ENCODE peak calls at places on chromosome 14, in seven cellular contexts. F, S, O, W, T, R and Y are unnamed samples.

GRCh38 chr14:50978521-50978871 is 34.2 kb upstream of the PYGL start:
- DNase-seq in F (no peak), S (no peak), O (no peak), W (no peak), T (no peak), R (no peak), Y (no peak)

GRCh38 chr14:102221026-102221425 is 81.3 kb downstream of the WDR20 start:
- DNase-seq in F (no peak), S (no peak), O (no peak), W (no peak), T (no peak), R (no peak), Y (no peak)

GRCh38 chr14:20494935-20495766 is 10.2 kb upstream of the RNASE10 start:
- DNase-seq in F (no peak), S (no peak), O (no peak), W (no peak), T (no peak), R (no peak), Y (no peak)

GRCh38 chr14:51593397-51593796 is 58.3 kb upstream of the FRMD6 start:
- DNase-seq in F (no peak), S (no peak), O (no peak), W (no peak), T (no peak), R (no peak), Y (no peak)

GRCh38 chr14:54207991-54208520 is 188.8 kb upstream of the CDKN3 start:
- DNase-seq in F (no peak), S (no peak), O (no peak), W (no peak), T (no peak), R (no peak), Y (no peak)

GRCh38 chr14:32940066-32940651 is 1.5 kb downstream of the NPAS3 start:
- DNase-seq in F (no peak), S (no peak), O (peak; percentile 16), W (no peak), T (no peak), R (no peak), Y (no peak)

GRCh38 chr14:73887704-73888459 is 1.2 kb downstream of the ZNF410 start:
- DNase-seq in F (no peak), S (no peak), O (no peak), W (no peak), T (no peak), R (no peak), Y (no peak)

GRCh38 chr14:21852061-21852664 is 178.5 kb upstream of the OR4E1 start:
- DNase-seq in F (no peak), S (peak; percentile 5), O (peak; percentile 76), W (peak; percentile 19), T (peak; percentile 41), R (peak; percentile 50), Y (peak; percentile 50)

GRCh38 chr14:34003691-34004090 is 52.8 kb upstream of the EGLN3 start:
- DNase-seq in F (no peak), S (no peak), O (no peak), W (peak; percentile 38), T (no peak), R (no peak), Y (no peak)

GRCh38 chr14:56570295-56570694 is 9.3 kb upstream of the TMEM260 start:
- DNase-seq in F (no peak), S (no peak), O (peak; percentile 42), W (no peak), T (no peak), R (no peak), Y (no peak)

GRCh38 chr14:99699861-99700260 is 15.8 kb downstream of the CYP46A1 start:
- DNase-seq in F (no peak), S (no peak), O (no peak), W (no peak), T (no peak), R (no peak), Y (no peak)

GRCh38 chr14:73786942-73787759 is 64.5 kb upstream of the PTGR2 start:
- DNase-seq in F (no peak), S (no peak), O (peak; percentile 83), W (peak; percentile 40), T (peak; percentile 53), R (peak; percentile 44), Y (no peak)

GRCh38 chr14:68762944-68763831 is 29.7 kb downstream of the ZFP36L1 start:
- DNase-seq in F (no peak), S (peak; percentile 36), O (peak; percentile 58), W (peak; percentile 77), T (no peak), R (no peak), Y (peak; percentile 33)

GRCh38 chr14:101784631-101785030 is 23.1 kb downstream of the PPP2R5C start:
- DNase-seq in F (no peak), S (no peak), O (no peak), W (no peak), T (no peak), R (no peak), Y (no peak)

GRCh38 chr14:99601301-99601945 is 2.6 kb downstream of the CCDC85C start:
- DNase-seq in F (no peak), S (no peak), O (no peak), W (no peak), T (no peak), R (no peak), Y (no peak)

GRCh38 chr14:63678538-63678937 is 36.9 kb upstream of the WDR89 start:
- DNase-seq in F (no peak), S (no peak), O (no peak), W (no peak), T (no peak), R (no peak), Y (no peak)

GRCh38 chr14:98984719-98985041 is 287.3 kb downstream of the BCL11B start:
- DNase-seq in F (no peak), S (no peak), O (no peak), W (no peak), T (peak; percentile 53), R (peak; percentile 66), Y (no peak)

GRCh38 chr14:106378191-106378590 is 851.8 kb downstream of the TMEM121 start:
- DNase-seq in F (no peak), S (no peak), O (no peak), W (no peak), T (no peak), R (no peak), Y (no peak)

GRCh38 chr14:22391908-22392307 is 197.1 kb downstream of the DAD1 start:
- DNase-seq in F (peak; percentile 67), S (peak; percentile 46), O (peak; percentile 85), W (peak; percentile 68), T (no peak), R (peak; percentile 0), Y (peak; percentile 64)